ENCODE peak calls at places on chromosomes 7 and 10, in seven cellular contexts. H, X, V, M, E, W and U are unnamed samples.

GRCh38 chr10:93406367-93407145 is 75.6 kb downstream of the MYOF start:
- DNase-seq in H (no peak), X (peak; percentile 34), M (no peak), W (no peak), E (no peak), V (no peak), U (no peak)

GRCh38 chr10:61902448-61903183 is 1.1 kb downstream of the ARID5B start:
- DNase-seq in M (no peak), E (no peak), X (peak; percentile 61), W (peak; percentile 64), V (peak; percentile 72), H (peak; percentile 55), U (peak; percentile 52)

GRCh38 chr10:4607681-4608080 is 218.3 kb upstream of the AKR1E2 start:
- DNase-seq in E (no peak), X (no peak), H (no peak), V (no peak), W (no peak), M (no peak), U (no peak)

GRCh38 chr7:5501465-5501864 is 77.8 kb upstream of the TNRC18 start:
- DNase-seq in M (no peak), V (no peak), H (no peak), W (no peak), E (no peak), X (no peak), U (no peak)

GRCh38 chr10:69479241-69479730 is 28.0 kb downstream of the TSPAN15 start:
- DNase-seq in H (no peak), M (no peak), X (no peak), W (no peak), V (no peak), E (peak; percentile 60), U (no peak)

GRCh38 chr10:52729259-52730104 is 43.1 kb downstream of the MBL2 start:
- DNase-seq in W (no peak), E (no peak), M (no peak), V (no peak), H (peak; percentile 36), X (peak; percentile 43), U (no peak)

GRCh38 chr10:132521466-132522102 is 16.0 kb upstream of the INPP5A start:
- DNase-seq in W (peak; percentile 6), H (no peak), X (no peak), M (no peak), E (no peak), V (peak; percentile 19), U (no peak)

GRCh38 chr7:22356010-22356854 is 722 bp downstream of the RAPGEF5 start:
- DNase-seq in M (no peak), W (peak; percentile 52), X (no peak), V (no peak), E (no peak), H (no peak), U (no peak)

GRCh38 chr7:79912213-79912633 is 222.4 kb upstream of the GNAI1 start:
- DNase-seq in X (no peak), E (no peak), W (no peak), M (no peak), H (no peak), V (no peak), U (no peak)

GRCh38 chr7:135768467-135768866 is 19.9 kb upstream of the FAM180A start:
- DNase-seq in H (no peak), W (no peak), V (no peak), E (no peak), X (no peak), M (no peak), U (no peak)

GRCh38 chr10:51743146-51743545 is 43.8 kb upstream of the CSTF2T start:
- DNase-seq in V (no peak), M (no peak), X (no peak), H (no peak), W (no peak), E (no peak), U (no peak)

GRCh38 chr10:14879055-14879800 is 562 bp downstream of the SUV39H2 start:
- DNase-seq in M (no peak), E (peak; percentile 32), W (peak; percentile 31), X (no peak), V (peak; percentile 29), H (no peak), U (peak; percentile 12)

GRCh38 chr10:55668326-55668922 is 692.6 kb downstream of the ZWINT start:
- DNase-seq in E (no peak), V (no peak), X (no peak), H (peak; percentile 29), M (no peak), W (no peak), U (no peak)

GRCh38 chr7:149559711-149560110 is 62.1 kb upstream of the ZNF746 start:
- DNase-seq in H (no peak), M (no peak), W (no peak), E (no peak), X (peak; percentile 51), V (no peak), U (no peak)

GRCh38 chr10:49600046-49600445 is 10.1 kb upstream of the SLC18A3 start:
- DNase-seq in H (no peak), W (no peak), E (no peak), M (no peak), V (no peak), X (no peak), U (no peak)

GRCh38 chr7:157955383-157955999 is 618.7 kb downstream of the DNAJB6 start:
- DNase-seq in E (no peak), X (no peak), W (no peak), H (no peak), M (no peak), V (no peak), U (no peak)

GRCh38 chr7:114818501-114818900 is 103.4 kb upstream of the MDFIC start:
- DNase-seq in W (no peak), E (no peak), V (no peak), X (peak; percentile 70), M (no peak), H (peak; percentile 41), U (no peak)

GRCh38 chr7:74026406-74027123 is 1.4 kb upstream of the ELN start:
- DNase-seq in V (peak; percentile 86), W (peak; percentile 79), H (peak; percentile 54), X (peak; percentile 46), E (peak; percentile 84), M (no peak), U (peak; percentile 96)

GRCh38 chr10:98486421-98486820 is 39.7 kb upstream of the HPS1 start:
- DNase-seq in M (no peak), V (peak; percentile 16), E (no peak), H (no peak), X (peak; percentile 66), W (no peak), U (no peak)

GRCh38 chr7:155780884-155781283 is 31.4 kb downstream of the SHH start:
- DNase-seq in W (no peak), H (no peak), E (no peak), X (no peak), M (no peak), V (no peak), U (no peak)

GRCh38 chr10:124596914-124597676 is 135.5 kb downstream of the LHPP start:
- DNase-seq in M (no peak), H (no peak), E (peak; percentile 14), V (no peak), X (no peak), W (no peak), U (no peak)

GRCh38 chr10:46073564-46073963 is 27.5 kb upstream of the MSMB start:
- DNase-seq in H (no peak), V (no peak), E (no peak), X (no peak), W (no peak), M (no peak), U (no peak)

GRCh38 chr10:132714096-132714721 is 71.7 kb downstream of the NKX6-2 start:
- DNase-seq in W (no peak), H (no peak), V (no peak), M (no peak), X (no peak), E (peak; percentile 58), U (no peak)

GRCh38 chr10:47322300-47323061 is at the start of gene GDF2:
- DNase-seq in H (no peak), V (no peak), W (no peak), M (no peak), X (no peak), E (no peak), U (no peak)

DNA sequence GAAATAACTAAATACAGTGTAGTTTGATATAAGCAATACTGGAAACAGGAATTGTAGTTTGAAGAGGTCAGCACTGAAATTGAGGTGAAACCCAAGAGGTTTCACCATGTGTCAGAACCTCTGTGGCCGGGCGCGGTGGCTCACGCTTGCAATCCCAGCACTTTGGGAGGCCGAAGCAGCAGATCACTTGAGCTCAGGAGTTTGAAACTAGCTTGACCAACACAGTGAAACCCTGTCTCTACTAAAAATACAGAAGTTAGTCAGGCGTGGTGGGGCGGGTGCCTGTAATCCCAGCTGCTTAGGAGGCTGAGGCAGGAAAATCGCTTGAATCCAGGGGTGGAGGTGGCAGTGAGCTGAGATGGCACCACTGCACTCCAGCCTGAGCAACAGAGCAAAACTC is 13.7 kb downstream of the AHCYL2 start:
- DNase-seq in X (no peak), E (no peak), H (no peak), V (no peak), M (no peak), W (peak; percentile 22), U (no peak)
- H3K4me3 ChIP-seq in X (no peak overlapping the region), E (no peak overlapping the region), H (no peak overlapping the region), V (no peak overlapping the region), M (no peak overlapping the region), W (no peak overlapping the region), U (no peak overlapping the region)

GRCh38 chr10:21526952-21527633 is 1.6 kb upstream of the SKIDA1 start:
- DNase-seq in M (no peak), W (peak; percentile 69), H (peak; percentile 72), X (peak; percentile 58), V (peak; percentile 61), E (peak; percentile 84), U (peak; percentile 44)
- TF ChIP-seq POLR2A in M (no peak), W (no peak), H (peak; percentile 6), X (no peak), V (peak; percentile 32), E (peak; percentile 32), U (no peak)

GRCh38 chr10:6583447-6583846 is 3.4 kb upstream of the PRKCQ start:
- DNase-seq in W (no peak), E (no peak), H (no peak), M (no peak), X (no peak), V (no peak), U (no peak)
- H3K4me3 ChIP-seq in W (no peak overlapping the region), E (no peak overlapping the region), H (no peak overlapping the region), M (no peak overlapping the region), X (no peak overlapping the region), V (no peak overlapping the region), U (no peak overlapping the region)

DNA sequence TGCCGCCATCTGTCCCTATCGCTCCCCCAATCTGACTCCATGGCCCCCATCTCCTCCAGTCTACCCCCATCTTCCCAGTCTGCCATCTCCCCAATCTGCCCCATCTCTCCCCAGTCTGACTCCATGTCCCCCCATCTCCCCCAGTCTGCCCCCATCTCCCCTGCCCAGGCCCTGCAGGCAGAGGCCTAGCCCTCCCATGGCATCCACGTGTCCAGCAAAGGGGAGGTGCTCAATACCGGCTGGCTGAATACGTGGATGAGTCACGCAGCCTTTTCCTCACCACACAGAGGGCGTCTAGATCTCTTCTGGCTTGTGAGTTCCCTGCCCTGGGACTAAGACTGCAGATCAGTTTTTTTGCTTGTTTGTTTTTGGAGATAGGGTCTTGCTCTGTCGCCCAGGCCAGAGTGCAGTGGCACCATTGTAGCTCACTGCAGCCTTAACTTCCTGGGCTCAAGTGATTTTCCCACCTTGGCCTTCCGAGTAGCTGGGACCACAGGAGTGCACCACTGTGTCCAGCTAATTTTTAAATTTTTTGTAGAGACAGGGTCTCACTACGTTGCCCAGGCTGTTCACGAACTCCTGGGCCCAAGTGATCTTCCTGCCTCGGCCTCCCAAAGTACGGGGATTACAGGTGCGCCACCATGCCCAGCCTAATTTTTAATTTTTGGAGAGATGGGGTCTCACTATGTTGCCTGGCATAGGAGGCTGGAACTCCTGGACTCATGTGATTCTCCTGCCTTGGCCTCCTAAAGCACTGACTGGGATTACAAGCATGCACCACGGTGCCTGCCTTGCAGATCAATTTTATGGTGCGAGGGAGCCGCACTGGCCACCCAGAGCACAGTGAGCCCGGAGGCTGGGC is 15.3 kb upstream of the GPR146 start:
- DNase-seq in E (peak; percentile 93), H (peak; percentile 90), V (peak; percentile 92), X (peak; percentile 95), W (peak; percentile 86), M (peak; percentile 35), U (peak; percentile 88)
- TF ChIP-seq POLR2A in E (no peak), H (peak; percentile 57), V (no peak), X (peak; percentile 13), W (no peak), M (no peak), U (peak; percentile 18)